ENCODE peak calls at places on chromosome 21, in nine cellular contexts. C, D, N, K, L, P, Y, J and E are unnamed samples.

GRCh38 chr21:39484711-39485264 is 33.0 kb downstream of the SH3BGR start:
- DNase-seq in C (peak; percentile 0), D (no peak), N (no peak), K (peak; percentile 5), L (no peak), P (peak; percentile 88), Y (no peak), J (no peak), E (no peak)

GRCh38 chr21:17352937-17353655 is 159.7 kb upstream of the CXADR start:
- DNase-seq in C (no peak), D (no peak), N (no peak), K (no peak), L (peak; percentile 28), P (no peak), Y (no peak), J (no peak), E (no peak)

GRCh38 chr21:37145635-37146111 is 72.6 kb downstream of the TTC3 start:
- DNase-seq in C (peak; percentile 18), D (no peak), N (no peak), K (peak; percentile 96), L (peak; percentile 88), P (no peak), Y (no peak), J (no peak), E (peak; percentile 82)

GRCh38 chr21:28018741-28019669 is 973.7 kb downstream of the LTN1 start:
- DNase-seq in C (peak; percentile 12), D (no peak), N (no peak), K (peak; percentile 26), L (no peak), P (no peak), Y (no peak), J (no peak), E (no peak)

GRCh38 chr21:37675202-37675801 is 241.0 kb downstream of the KCNJ6 start:
- DNase-seq in C (peak; percentile 62), D (peak; percentile 88), N (no peak), K (peak; percentile 58), L (no peak), P (peak; percentile 78), Y (peak; percentile 59), J (peak; percentile 81), E (no peak)

GRCh38 chr21:31872452-31873274 is at the start of gene HUNK:
- DNase-seq in C (peak; percentile 44), D (peak; percentile 66), N (no peak), K (peak; percentile 28), L (peak; percentile 34), P (peak; percentile 76), Y (no peak), J (peak; percentile 84), E (no peak)

GRCh38 chr21:45120975-45121374 is 46.6 kb downstream of the ADARB1 start:
- DNase-seq in C (no peak), D (no peak), N (no peak), K (no peak), L (no peak), P (no peak), Y (no peak), J (no peak), E (no peak)

GRCh38 chr21:45736042-45736704 is 92.6 kb downstream of the PCBP3 start:
- DNase-seq in C (peak; percentile 11), D (no peak), N (no peak), K (no peak), L (no peak), P (no peak), Y (no peak), J (no peak), E (no peak)

GRCh38 chr21:19122371-19122770 is 718.8 kb upstream of the TMPRSS15 start:
- DNase-seq in C (no peak), D (no peak), N (no peak), K (no peak), L (no peak), P (no peak), Y (no peak), J (no peak), E (no peak)

GRCh38 chr21:45998276-45998701 is 16.7 kb downstream of the COL6A1 start:
- DNase-seq in C (no peak), D (peak; percentile 53), N (no peak), K (no peak), L (no peak), P (no peak), Y (peak; percentile 45), J (peak; percentile 65), E (no peak)

GRCh38 chr21:36080386-36080785 is 10.6 kb downstream of the CBR1 start:
- DNase-seq in C (no peak), D (no peak), N (no peak), K (no peak), L (peak; percentile 68), P (no peak), Y (no peak), J (no peak), E (no peak)

GRCh38 chr21:8989883-8990325 is 1531.5 kb upstream of the TPTE start:
- DNase-seq in C (no peak), D (peak; percentile 59), N (no peak), K (no peak), L (no peak), P (no peak), Y (no peak), J (no peak), E (no peak)

GRCh38 chr21:45137612-45137937 is 63.2 kb downstream of the ADARB1 start:
- DNase-seq in C (no peak), D (no peak), N (no peak), K (no peak), L (no peak), P (no peak), Y (no peak), J (no peak), E (no peak)

GRCh38 chr21:38147391-38147790 is 109.4 kb upstream of the KCNJ15 start:
- DNase-seq in C (no peak), D (no peak), N (no peak), K (no peak), L (no peak), P (no peak), Y (no peak), J (no peak), E (no peak)

GRCh38 chr21:17101696-17102095 is 411.1 kb upstream of the CXADR start:
- DNase-seq in C (no peak), D (no peak), N (no peak), K (no peak), L (no peak), P (no peak), Y (no peak), J (no peak), E (no peak)

GRCh38 chr21:36436829-36437744 is 42.8 kb downstream of the CLDN14 start:
- DNase-seq in C (no peak), D (no peak), N (no peak), K (no peak), L (no peak), P (no peak), Y (no peak), J (no peak), E (no peak)

DNA sequence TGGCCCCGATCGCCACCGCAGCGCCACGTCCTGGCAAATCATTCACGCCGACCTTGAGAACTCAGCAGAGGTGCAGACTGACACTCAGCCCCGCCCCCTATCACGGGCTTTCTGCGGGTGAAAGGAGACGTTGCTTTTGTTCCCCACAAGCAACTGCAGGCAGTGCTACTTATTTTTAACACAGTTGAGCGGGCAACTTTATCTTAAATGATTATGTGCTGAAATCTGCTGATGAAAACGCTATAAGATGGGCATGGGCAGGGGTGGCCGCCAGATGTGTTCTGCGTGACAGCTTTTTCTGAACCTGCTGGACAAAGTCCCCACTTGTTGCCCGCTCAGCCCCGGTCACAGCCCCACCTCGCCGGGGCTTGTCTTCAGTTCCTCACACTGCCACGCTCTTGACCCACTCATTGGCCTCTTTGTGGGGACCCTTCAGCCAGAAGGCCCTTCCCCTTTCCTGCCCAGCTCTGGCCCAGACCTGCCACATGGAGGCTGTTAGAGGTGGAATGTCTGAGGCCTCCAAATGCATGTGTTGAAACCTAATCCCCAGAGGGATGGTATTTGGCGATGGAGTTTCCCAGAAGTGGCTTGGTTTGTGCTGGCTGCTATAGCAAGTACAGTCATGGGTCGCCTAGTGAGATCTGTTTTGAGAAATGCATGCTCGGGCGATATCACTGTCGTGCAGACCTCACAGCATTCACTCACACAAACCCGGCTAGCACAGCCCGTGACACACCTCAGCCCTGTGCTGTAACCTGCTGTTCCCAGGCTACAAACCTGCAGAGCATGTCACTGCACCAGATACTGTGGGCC is 15.7 kb upstream of the PDXK start:
- DNase-seq in C (peak; percentile 88), D (peak; percentile 86), N (no peak), K (peak; percentile 88), L (no peak), P (peak; percentile 93), Y (no peak), J (peak; percentile 80), E (no peak)
- H3K4me3 ChIP-seq in C (no peak overlapping the region), D (no peak overlapping the region), N (no peak overlapping the region), K (no peak overlapping the region), L (no peak overlapping the region), P (peak overlapping the region; percentile 31), Y (no peak overlapping the region), J (peak overlapping the region; percentile 19), E (no peak overlapping the region)

GRCh38 chr21:41366522-41367151 is 4.8 kb downstream of the MX2 start:
- DNase-seq in C (peak; percentile 94), D (peak; percentile 66), N (peak; percentile 6), K (peak; percentile 67), L (peak; percentile 52), P (peak; percentile 15), Y (peak; percentile 48), J (no peak), E (no peak)
- H3K4me3 ChIP-seq in C (no peak overlapping the region), D (no peak overlapping the region), N (no peak overlapping the region), K (no peak overlapping the region), L (no peak overlapping the region), P (peak overlapping the region; percentile 43), Y (no peak overlapping the region), J (no peak overlapping the region), E (no peak overlapping the region)

GRCh38 chr21:14259669-14260458 is 43.9 kb downstream of the RBM11 start:
- DNase-seq in C (peak; percentile 68), D (no peak), N (no peak), K (peak; percentile 81), L (peak; percentile 43), P (peak; percentile 76), Y (no peak), J (no peak), E (peak; percentile 46)
- H3K4me3 ChIP-seq in C (no peak overlapping the region), D (no peak overlapping the region), N (no peak overlapping the region), K (no peak overlapping the region), L (no peak overlapping the region), P (no peak overlapping the region), Y (no peak overlapping the region), J (no peak overlapping the region), E (no peak overlapping the region)

GRCh38 chr21:33069243-33069642 is 698 bp upstream of the OLIG1 start:
- DNase-seq in C (no peak), D (no peak), N (no peak), K (no peak), L (no peak), P (no peak), Y (no peak), J (no peak), E (no peak)

GRCh38 chr21:33067045-33067444 is 2.9 kb upstream of the OLIG1 start:
- DNase-seq in C (no peak), D (no peak), N (no peak), K (no peak), L (no peak), P (no peak), Y (no peak), J (no peak), E (no peak)

GRCh38 chr21:33069645-33069993 is 322 bp upstream of the OLIG1 start:
- DNase-seq in C (no peak), D (no peak), N (no peak), K (no peak), L (no peak), P (no peak), Y (no peak), J (no peak), E (no peak)

GRCh38 chr21:33069994-33070811 is at the start of gene OLIG1:
- DNase-seq in C (peak; percentile 34), D (peak; percentile 70), N (no peak), K (peak; percentile 15), L (peak; percentile 32), P (peak; percentile 3), Y (no peak), J (peak; percentile 82), E (no peak)

GRCh38 chr21:33067457-33067856 is 2.5 kb upstream of the OLIG1 start:
- DNase-seq in C (no peak), D (no peak), N (no peak), K (no peak), L (no peak), P (no peak), Y (no peak), J (no peak), E (no peak)
- H3K4me3 ChIP-seq in C (no peak overlapping the region), D (no peak overlapping the region), N (no peak overlapping the region), K (no peak overlapping the region), L (no peak overlapping the region), P (no peak overlapping the region), Y (no peak overlapping the region), J (no peak overlapping the region), E (no peak overlapping the region)